ENCODE peak calls at places on chromosome 6, in four cellular contexts. E is tibial artery, S is fibroblast of lung, M is thoracic aorta. O is an unnamed sample.

GRCh38 chr6:117346142-117346930 is 79.4 kb downstream of the ROS1 start:
- DNase-seq in E (no peak), S (peak), M (no peak), O (no peak)

GRCh38 chr6:21587182-21587924 is 6.2 kb upstream of the SOX4 start:
- DNase-seq in S (peak), E (peak), M (no peak), O (no peak)

GRCh38 chr6:63355632-63356031 is 35.8 kb upstream of the LGSN start:
- DNase-seq in E (no peak), M (no peak), S (no peak), O (no peak)

GRCh38 chr6:161152904-161153662 is 120.8 kb downstream of the AGPAT4 start:
- DNase-seq in M (no peak), S (peak), E (no peak), O (no peak)

GRCh38 chr6:89122625-89123024 is 4.8 kb upstream of the SRSF12 start:
- DNase-seq in S (peak), M (no peak), E (no peak), O (peak)

GRCh38 chr6:147058786-147059434 is 145.3 kb upstream of the STXBP5 start:
- DNase-seq in E (no peak), M (no peak), S (no peak), O (no peak)

GRCh38 chr6:138182939-138183791 is 21.4 kb downstream of the ARFGEF3 start:
- DNase-seq in M (no peak), E (no peak), S (no peak), O (no peak)

GRCh38 chr6:1786455-1787108 is 176.9 kb downstream of the FOXC1 start:
- DNase-seq in S (no peak), M (no peak), E (no peak), O (no peak)

GRCh38 chr6:152273638-152274037 is 363.5 kb downstream of the SYNE1 start:
- DNase-seq in S (no peak), E (no peak), M (no peak), O (no peak)

GRCh38 chr6:132798820-132799538 is 542 bp upstream of the SLC18B1 start:
- DNase-seq in M (no peak), S (peak), E (peak), O (peak)

GRCh38 chr6:97524846-97525245 is 241.8 kb upstream of the MMS22L start:
- DNase-seq in E (no peak), M (no peak), S (no peak), O (peak)

GRCh38 chr6:22035690-22036089 is 261.1 kb downstream of the PRL start:
- DNase-seq in E (no peak), S (no peak), M (no peak), O (no peak)

GRCh38 chr6:163387317-163387716 is 27.2 kb upstream of the QKI start:
- DNase-seq in E (no peak), M (no peak), S (no peak), O (no peak)

GRCh38 chr6:135673671-135674309 is 176.2 kb upstream of the AHI1 start:
- DNase-seq in M (no peak), E (no peak), S (peak), O (no peak)

GRCh38 chr6:117167520-117168271 is 97.7 kb upstream of the VGLL2 start:
- DNase-seq in S (no peak), M (no peak), E (no peak), O (peak)

GRCh38 chr6:44621846-44622245 is 234.3 kb downstream of the CDC5L start:
- DNase-seq in S (no peak), E (no peak), M (no peak), O (no peak)

GRCh38 chr6:154223296-154223695 is 133.3 kb downstream of the IPCEF1 start:
- DNase-seq in E (no peak), M (no peak), S (no peak), O (no peak)

GRCh38 chr6:157235600-157236039 is 87.7 kb downstream of the TMEM242 start:
- DNase-seq in M (no peak), E (peak), S (peak), O (no peak)

GRCh38 chr6:168093071-168093505 is 14.1 kb upstream of the FRMD1 start:
- DNase-seq in E (no peak), S (no peak), M (no peak), O (no peak)

GRCh38 chr6:151916680-151917164 is 109.2 kb downstream of the ESR1 start:
- DNase-seq in E (no peak), M (no peak), S (peak), O (peak)

GRCh38 chr6:113352029-113352801 is 504.9 kb upstream of the MARCKS start:
- DNase-seq in M (no peak), S (peak), E (no peak), O (peak)

GRCh38 chr6:24472181-24472580 is 17.2 kb downstream of the GPLD1 start:
- DNase-seq in M (no peak), S (no peak), E (no peak), O (no peak)

GRCh38 chr6:42569102-42570028 is 5.5 kb downstream of the UBR2 start:
- DNase-seq in E (no peak), S (peak), M (no peak), O (peak)

GRCh38 chr6:170449231-170449630 is 103.9 kb downstream of the PSMB1 start:
- DNase-seq in S (no peak), M (no peak), E (no peak), O (no peak)

GRCh38 chr6:138609801-138610430 is 110.6 kb upstream of the NHSL1 start:
- DNase-seq in E (no peak), S (no peak), M (no peak), O (no peak)

GRCh38 chr6:15916581-15916980 is 212.3 kb upstream of the MYLIP start:
- DNase-seq in S (no peak), E (no peak), M (no peak), O (no peak)

GRCh38 chr6:27672113-27672799 is 199.4 kb upstream of the ZNF184 start:
- DNase-seq in E (no peak), M (no peak), S (peak), O (no peak)

GRCh38 chr6:39314273-39314790 is at the start of gene KCNK17:
- DNase-seq in S (no peak), E (no peak), M (no peak), O (no peak)

GRCh38 chr6:41936073-41936837 is 5.4 kb downstream of the CCND3 start:
- DNase-seq in E (peak), S (peak), M (peak), O (peak)

GRCh38 chr6:141498980-141499379 is 633.7 kb upstream of the GJE1 start:
- DNase-seq in S (no peak), E (no peak), M (no peak), O (no peak)

GRCh38 chr6:127786109-127786508 is 114.7 kb downstream of the THEMIS start:
- DNase-seq in E (no peak), M (no peak), S (peak), O (no peak)
- TF ChIP-seq CTCF in E (no peak), M (no peak), S (no peak), O (no peak)

GRCh38 chr6:144718431-144718830 is 433.3 kb downstream of the UTRN start:
- DNase-seq in E (no peak), S (no peak), M (no peak), O (no peak)

GRCh38 chr6:144712541-144712940 is 427.4 kb downstream of the UTRN start:
- DNase-seq in M (no peak), E (no peak), S (peak), O (peak)

GRCh38 chr6:144710207-144710606 is 425.1 kb downstream of the UTRN start:
- DNase-seq in E (no peak), S (peak), M (no peak), O (peak)

GRCh38 chr6:144715344-144715743 is 430.2 kb downstream of the UTRN start:
- DNase-seq in S (no peak), M (no peak), E (no peak), O (no peak)

DNA sequence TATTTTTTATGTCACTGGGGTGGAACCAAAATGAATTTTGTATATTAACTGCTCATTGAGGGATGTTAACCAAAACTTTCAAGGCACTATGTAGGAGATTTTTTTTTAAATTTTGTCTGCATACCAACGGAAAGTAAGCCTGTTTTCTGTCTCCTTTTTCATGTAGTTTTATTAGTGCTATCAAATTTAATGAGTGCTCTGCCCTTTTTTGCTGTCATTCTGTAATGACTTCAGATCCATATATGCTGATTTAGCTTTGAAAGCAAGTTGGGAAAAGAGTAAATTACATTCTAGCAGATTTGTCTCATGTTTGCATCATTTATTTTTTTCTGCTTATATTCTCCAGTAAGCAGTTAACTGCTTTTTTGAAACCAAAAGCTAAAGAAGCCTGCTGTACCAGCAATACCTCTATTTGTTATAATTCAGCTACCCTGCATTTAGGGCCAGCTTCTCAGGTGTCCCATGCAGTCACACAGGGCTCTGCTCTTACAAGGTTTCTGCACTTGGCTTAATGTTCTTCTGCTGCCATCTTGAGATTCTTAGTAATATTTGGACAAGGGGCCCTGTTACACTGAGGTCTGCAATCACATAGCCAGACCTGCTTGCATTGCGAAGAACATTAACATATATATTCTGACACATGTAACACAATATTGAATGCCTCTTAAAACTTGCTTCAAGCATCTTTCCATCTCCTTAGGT is 429.0 kb downstream of the UTRN start:
- DNase-seq in E (no peak), S (no peak), M (no peak), O (no peak)
- TF ChIP-seq CTCF in E (no peak), S (no peak), M (no peak), O (no peak)

DNA sequence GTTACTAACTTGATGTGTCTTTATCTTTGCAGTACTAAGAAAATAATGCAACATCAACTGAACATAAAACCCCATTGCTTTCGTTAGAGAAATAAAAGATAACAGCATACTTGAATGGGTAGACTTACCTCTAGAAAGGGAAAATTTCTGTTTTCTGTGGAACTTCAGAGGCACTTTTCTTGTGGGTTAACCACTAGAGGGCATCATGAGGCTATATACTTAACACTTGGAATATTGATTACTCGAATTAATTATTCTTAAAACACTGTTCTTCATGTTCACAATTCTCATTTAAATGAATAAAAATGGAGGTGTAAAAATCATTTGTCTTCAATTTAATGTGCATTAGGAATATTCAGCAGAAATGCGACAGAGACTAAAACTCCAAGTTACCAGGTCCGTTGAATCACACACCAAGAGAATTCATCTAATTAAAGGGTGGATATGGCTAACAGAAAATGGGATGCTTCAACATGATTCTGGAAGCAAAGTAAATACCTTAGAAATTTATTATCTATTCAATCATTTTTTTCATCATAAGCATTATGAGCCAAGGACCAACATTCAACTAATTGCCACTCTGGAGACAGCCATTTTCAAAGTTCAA is 330.8 kb upstream of the PREP start:
- DNase-seq in M (no peak), E (no peak), S (peak), O (peak)
- TF ChIP-seq CTCF in M (no peak), E (peak), S (peak), O (peak)

GRCh38 chr6:111722220-111722731 is 116.6 kb upstream of the TRAF3IP2 start:
- DNase-seq in M (no peak), E (no peak), S (peak), O (no peak)

GRCh38 chr6:111720931-111721496 is 115.3 kb upstream of the TRAF3IP2 start:
- DNase-seq in S (no peak), M (no peak), E (no peak), O (no peak)

GRCh38 chr6:111723412-111723970 is 117.8 kb upstream of the TRAF3IP2 start:
- DNase-seq in E (no peak), M (no peak), S (no peak), O (no peak)

GRCh38 chr6:111724039-111724438 is 118.4 kb upstream of the TRAF3IP2 start:
- DNase-seq in E (no peak), M (no peak), S (no peak), O (no peak)

GRCh38 chr6:111721677-111722219 is 116.1 kb upstream of the TRAF3IP2 start:
- DNase-seq in E (no peak), M (no peak), S (peak), O (no peak)
- TF ChIP-seq CTCF in E (peak), M (peak), S (peak), O (peak)

GRCh38 chr6:26064619-26065257 is 22.5 kb upstream of the HFE start:
- DNase-seq in M (no peak), E (no peak), S (peak), O (no peak)
- TF ChIP-seq CTCF in M (peak), E (peak), S (peak), O (peak)